ENCODE peak calls at places on chromosomes 16 and 17, in six cellular contexts. M is psoas muscle, Q is sigmoid colon, S is fibroblast of villous mesenchyme, G is AG04449, E is cardiac fibroblast. K is an unnamed sample.

GRCh38 chr17:31074772-31075538 is 19.8 kb upstream of the NF1 start:
- DNase-seq in M (no peak), Q (no peak), S (peak; percentile 20), G (peak; percentile 63), E (peak; percentile 7), K (peak; percentile 83)

GRCh38 chr17:10574324-10574723 is 24.9 kb upstream of the MYH2 start:
- DNase-seq in M (no peak), Q (no peak), S (peak; percentile 26), G (no peak), E (no peak), K (peak; percentile 39)

GRCh38 chr17:32784113-32784512 is 92.8 kb downstream of the MYO1D start:
- DNase-seq in M (no peak), Q (no peak), S (no peak), G (no peak), E (no peak), K (no peak)

GRCh38 chr17:20095366-20096080 is 86.4 kb downstream of the SPECC1 start:
- DNase-seq in M (peak; percentile 60), Q (peak; percentile 78), S (peak; percentile 33), G (no peak), E (peak; percentile 51), K (peak; percentile 35)

GRCh38 chr16:81401035-81401950 is 43.3 kb upstream of the CMIP start:
- DNase-seq in M (peak; percentile 23), Q (peak; percentile 64), S (peak; percentile 47), G (no peak), E (peak; percentile 70), K (peak; percentile 15)

GRCh38 chr16:85263214-85263613 is 150.9 kb upstream of the CIBAR2 start:
- DNase-seq in M (no peak), Q (no peak), S (no peak), G (no peak), E (no peak), K (no peak)

GRCh38 chr17:43732961-43733360 is 25.6 kb downstream of the SOST start:
- DNase-seq in M (no peak), Q (no peak), S (peak; percentile 56), G (no peak), E (peak; percentile 91), K (peak; percentile 95)

GRCh38 chr17:81871387-81872120 is 417 bp upstream of the ARHGDIA start:
- DNase-seq in M (peak; percentile 96), Q (peak; percentile 98), S (peak; percentile 89), G (no peak), E (peak; percentile 87), K (peak; percentile 89)

GRCh38 chr17:82212331-82213250 is at the start of gene CCDC57:
- DNase-seq in M (peak; percentile 86), Q (peak; percentile 91), S (peak; percentile 78), G (no peak), E (peak; percentile 79), K (peak; percentile 77)

GRCh38 chr17:55237826-55238196 is 26.9 kb upstream of the HLF start:
- DNase-seq in M (no peak), Q (no peak), S (no peak), G (no peak), E (no peak), K (no peak)

GRCh38 chr16:84284168-84284722 is 10.4 kb upstream of the WFDC1 start:
- DNase-seq in M (peak; percentile 54), Q (peak; percentile 85), S (peak; percentile 85), G (no peak), E (peak; percentile 36), K (peak; percentile 48)

GRCh38 chr17:72118588-72119279 is 2.1 kb upstream of the SOX9 start:
- DNase-seq in M (peak; percentile 52), Q (peak; percentile 78), S (peak; percentile 82), G (no peak), E (peak; percentile 81), K (peak; percentile 80)

GRCh38 chr17:2189231-2189630 is 114.4 kb downstream of the SMG6 start:
- DNase-seq in M (no peak), Q (no peak), S (no peak), G (no peak), E (no peak), K (peak; percentile 54)

GRCh38 chr17:65278050-65278819 is 141.1 kb downstream of the RGS9 start:
- DNase-seq in M (peak; percentile 21), Q (no peak), S (peak; percentile 64), G (no peak), E (peak; percentile 71), K (peak; percentile 78)

GRCh38 chr16:56588781-56589140 is 567 bp upstream of the MT3 start:
- DNase-seq in M (no peak), Q (no peak), S (no peak), G (no peak), E (no peak), K (no peak)
- H3K4me3 ChIP-seq in M (peak overlapping the region; percentile 65), Q (peak overlapping the region; percentile 49), S (no peak overlapping the region), G (peak overlapping the region; percentile 46), E (no peak overlapping the region), K (peak overlapping the region; percentile 26)

DNA sequence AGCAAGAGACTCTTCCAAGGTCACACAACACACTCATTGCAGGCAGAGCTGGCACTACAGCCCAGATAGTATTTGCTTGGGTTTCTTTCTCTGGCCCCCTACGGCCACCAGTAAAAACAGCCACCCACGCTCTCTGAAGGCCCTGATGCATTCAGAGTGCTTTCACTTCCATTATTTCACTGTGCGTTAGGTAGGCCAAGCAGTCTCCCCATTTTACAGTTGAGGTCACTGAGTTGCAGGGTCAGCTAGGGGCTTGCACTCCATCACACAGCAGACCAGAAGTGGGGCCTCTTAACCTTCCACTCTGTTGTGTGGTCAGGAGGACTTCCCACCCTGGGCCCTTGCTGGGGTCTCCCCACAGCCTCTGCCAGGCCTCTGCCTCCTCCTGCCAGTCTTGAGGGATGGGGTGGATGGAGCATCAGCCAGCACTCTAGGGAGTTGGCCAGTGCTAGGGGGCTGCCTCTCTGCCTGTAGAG is 2.5 kb downstream of the TBX21 start:
- DNase-seq in M (no peak), Q (peak; percentile 56), S (no peak), G (no peak), E (no peak), K (no peak)
- H3K4me3 ChIP-seq in M (no peak overlapping the region), Q (no peak overlapping the region), S (no peak overlapping the region), G (no peak overlapping the region), E (no peak overlapping the region), K (no peak overlapping the region)

DNA sequence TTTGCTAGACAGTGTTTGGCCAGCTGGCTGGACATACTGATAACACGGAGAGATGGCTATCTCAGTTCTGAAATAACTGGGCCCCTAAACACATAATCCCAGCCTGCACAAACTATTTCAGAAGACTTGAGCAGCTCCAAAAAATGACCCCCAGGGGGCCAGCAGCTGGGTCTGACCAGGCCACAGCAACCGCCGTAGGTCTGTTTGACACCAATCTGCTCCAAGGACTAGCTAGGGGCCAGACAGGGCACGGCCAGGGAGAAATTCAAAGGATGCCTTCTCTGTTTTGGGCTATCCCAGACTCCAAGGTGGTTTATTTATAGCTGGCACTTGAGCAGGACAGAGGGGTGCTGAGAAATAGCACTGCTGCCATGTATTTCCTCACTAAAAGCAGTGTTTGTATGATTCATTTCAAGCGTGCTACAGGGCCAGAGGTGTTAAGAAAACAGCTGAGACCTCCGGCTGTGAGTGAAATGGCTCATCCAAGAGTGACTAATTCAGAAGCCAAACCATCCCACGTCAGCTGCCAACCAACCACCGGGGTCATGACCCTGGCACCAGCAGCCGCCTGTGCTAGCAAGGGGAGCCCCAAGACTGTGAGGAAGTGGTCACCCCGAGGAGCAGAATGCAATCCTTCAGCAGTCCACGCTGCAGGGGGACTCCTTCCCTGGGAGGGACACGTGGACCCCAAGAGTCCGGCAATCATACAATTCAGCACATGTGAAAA is 5.7 kb downstream of the GGA2 start:
- DNase-seq in M (peak; percentile 80), Q (peak; percentile 76), S (peak; percentile 91), G (peak; percentile 83), E (peak; percentile 95), K (peak; percentile 93)
- H3K4me3 ChIP-seq in M (no peak overlapping the region), Q (no peak overlapping the region), S (no peak overlapping the region), G (no peak overlapping the region), E (no peak overlapping the region), K (no peak overlapping the region)

GRCh38 chr16:66050991-66051390 is 315.5 kb upstream of the CDH5 start:
- DNase-seq in M (no peak), Q (no peak), S (no peak), G (no peak), E (no peak), K (no peak)

GRCh38 chr16:66054095-66054494 is 312.4 kb upstream of the CDH5 start:
- DNase-seq in M (no peak), Q (no peak), S (no peak), G (no peak), E (no peak), K (no peak)

GRCh38 chr16:66049865-66050264 is 316.6 kb upstream of the CDH5 start:
- DNase-seq in M (no peak), Q (no peak), S (no peak), G (no peak), E (no peak), K (no peak)

GRCh38 chr16:66057056-66057455 is 309.4 kb upstream of the CDH5 start:
- DNase-seq in M (no peak), Q (no peak), S (peak; percentile 78), G (no peak), E (no peak), K (peak; percentile 60)

GRCh38 chr16:66052745-66053144 is 313.7 kb upstream of the CDH5 start:
- DNase-seq in M (no peak), Q (no peak), S (peak; percentile 39), G (no peak), E (no peak), K (no peak)
- H3K4me3 ChIP-seq in M (no peak overlapping the region), Q (no peak overlapping the region), S (no peak overlapping the region), G (no peak overlapping the region), E (no peak overlapping the region), K (no peak overlapping the region)